ENCODE peak calls at places on chromosomes 3 and 15, in eight cellular contexts. One of them, this sample, is unnamed.

GRCh38 chr3:99714146-99714545 is 75.8 kb downstream of the COL8A1 start:
- DNase-seq in thyroid gland: no peak
- DNase-seq in mucosa of descending colon: no peak
- DNase-seq in fibroblast of mammary gland: peak
- DNase-seq in GM23338: no peak
- DNase-seq in HCT116: no peak
- DNase-seq in lower lobe of right lung: no peak
- DNase-seq in hepatocyte: peak
- DNase-seq in this sample: peak

GRCh38 chr3:52615178-52615577 is 70.5 kb downstream of the PBRM1 start:
- DNase-seq in GM23338: no peak
- DNase-seq in thyroid gland: no peak
- DNase-seq in mucosa of descending colon: no peak
- DNase-seq in HCT116: no peak
- DNase-seq in fibroblast of mammary gland: peak
- DNase-seq in lower lobe of right lung: no peak
- DNase-seq in hepatocyte: no peak
- DNase-seq in this sample: no peak

GRCh38 chr3:184345678-184346144 is 8.3 kb downstream of the FAM131A start:
- DNase-seq in mucosa of descending colon: peak
- DNase-seq in lower lobe of right lung: peak
- DNase-seq in hepatocyte: peak
- DNase-seq in fibroblast of mammary gland: peak
- DNase-seq in GM23338: peak
- DNase-seq in HCT116: peak
- DNase-seq in thyroid gland: peak
- DNase-seq in this sample: peak

GRCh38 chr3:31356941-31357340 is 175.8 kb upstream of the STT3B start:
- DNase-seq in GM23338: peak
- DNase-seq in mucosa of descending colon: no peak
- DNase-seq in hepatocyte: peak
- DNase-seq in lower lobe of right lung: peak
- DNase-seq in fibroblast of mammary gland: peak
- DNase-seq in HCT116: no peak
- DNase-seq in thyroid gland: peak
- DNase-seq in this sample: peak

GRCh38 chr15:63465104-63465503 is 39.3 kb upstream of the USP3 start:
- DNase-seq in lower lobe of right lung: no peak
- DNase-seq in thyroid gland: no peak
- DNase-seq in mucosa of descending colon: no peak
- DNase-seq in GM23338: no peak
- DNase-seq in HCT116: no peak
- DNase-seq in fibroblast of mammary gland: peak
- DNase-seq in hepatocyte: no peak
- DNase-seq in this sample: peak

GRCh38 chr3:185758912-185759311 is 65.9 kb downstream of the IGF2BP2 start:
- DNase-seq in HCT116: no peak
- DNase-seq in fibroblast of mammary gland: no peak
- DNase-seq in mucosa of descending colon: no peak
- DNase-seq in GM23338: no peak
- DNase-seq in hepatocyte: no peak
- DNase-seq in lower lobe of right lung: no peak
- DNase-seq in thyroid gland: no peak
- DNase-seq in this sample: no peak

GRCh38 chr3:161558256-161558655 is 61.6 kb downstream of the OTOL1 start:
- DNase-seq in hepatocyte: peak
- DNase-seq in thyroid gland: peak
- DNase-seq in GM23338: no peak
- DNase-seq in HCT116: no peak
- DNase-seq in mucosa of descending colon: no peak
- DNase-seq in fibroblast of mammary gland: peak
- DNase-seq in lower lobe of right lung: peak
- DNase-seq in this sample: no peak

GRCh38 chr3:167862104-167862785 is 126.7 kb downstream of the SERPINI1 start:
- DNase-seq in fibroblast of mammary gland: no peak
- DNase-seq in thyroid gland: no peak
- DNase-seq in GM23338: no peak
- DNase-seq in HCT116: no peak
- DNase-seq in lower lobe of right lung: no peak
- DNase-seq in mucosa of descending colon: no peak
- DNase-seq in hepatocyte: no peak
- DNase-seq in this sample: peak

DNA sequence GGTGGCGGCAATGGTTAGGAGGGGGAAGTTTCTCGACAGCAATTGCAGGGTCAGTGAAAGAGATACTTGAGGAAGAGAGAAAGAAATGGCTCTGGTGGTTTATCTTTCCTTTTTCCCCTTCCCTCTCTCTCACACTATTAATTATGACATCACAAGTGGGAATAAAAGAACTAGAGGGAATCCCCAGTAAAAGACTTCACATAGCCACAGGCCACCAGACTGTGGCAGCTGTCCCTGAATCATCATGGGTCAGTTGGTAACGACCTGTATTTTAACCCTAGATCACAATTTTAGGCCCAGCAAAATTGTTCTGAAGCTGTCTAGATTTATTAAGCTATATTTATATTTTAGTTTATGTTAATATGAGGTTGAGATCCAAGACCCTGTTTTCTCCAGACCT is 40.3 kb downstream of the MBNL1 start:
- DNase-seq in HCT116: no peak
- DNase-seq in hepatocyte: no peak
- DNase-seq in GM23338: no peak
- DNase-seq in mucosa of descending colon: no peak
- DNase-seq in fibroblast of mammary gland: no peak
- DNase-seq in thyroid gland: no peak
- DNase-seq in lower lobe of right lung: no peak
- DNase-seq in this sample: no peak
- H3K4me3 ChIP-seq in HCT116: no peak
- H3K4me3 ChIP-seq in hepatocyte: no peak
- H3K4me3 ChIP-seq in GM23338: no peak
- H3K4me3 ChIP-seq in mucosa of descending colon: no peak
- H3K4me3 ChIP-seq in fibroblast of mammary gland: no peak
- H3K4me3 ChIP-seq in thyroid gland: no peak
- H3K4me3 ChIP-seq in lower lobe of right lung: no peak
- H3K4me3 ChIP-seq in this sample: no peak

DNA sequence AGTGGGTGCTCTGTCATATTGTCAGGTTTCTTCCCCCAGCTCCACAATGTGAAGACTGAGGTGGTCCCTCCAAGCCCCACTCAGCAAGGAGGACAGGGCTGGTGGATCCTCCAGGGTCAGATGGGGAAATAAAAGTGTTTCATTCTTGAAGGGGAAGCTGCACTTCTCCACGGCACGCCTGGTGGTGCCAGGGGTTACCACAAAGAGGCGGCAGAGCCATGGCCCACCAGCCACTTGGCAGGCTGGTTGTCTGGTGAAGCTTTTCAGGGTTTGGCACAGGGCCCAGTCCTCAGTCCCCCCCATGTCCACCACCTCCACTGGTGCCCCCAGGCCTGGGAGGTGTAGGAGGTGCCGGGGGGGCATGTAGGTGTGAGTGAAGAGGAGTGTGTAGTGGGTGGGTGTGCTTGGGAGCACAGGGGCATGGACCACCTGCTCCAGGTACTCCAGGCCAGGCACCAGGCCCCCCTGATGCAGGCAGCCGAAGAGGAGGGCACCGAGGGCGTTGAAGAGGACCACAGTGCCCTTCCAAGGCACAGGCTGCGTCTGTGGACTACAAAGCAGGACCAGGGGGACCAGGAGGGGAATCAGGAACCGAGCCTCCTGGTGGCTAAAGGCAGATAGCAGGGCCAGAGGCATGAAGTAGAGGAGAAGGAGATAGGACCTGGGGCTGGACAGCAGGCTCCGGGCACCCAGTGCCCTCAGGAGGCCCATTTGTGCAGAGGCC is 5.0 kb upstream of the NCBP2 start:
- DNase-seq in thyroid gland: no peak
- DNase-seq in HCT116: no peak
- DNase-seq in mucosa of descending colon: no peak
- DNase-seq in fibroblast of mammary gland: no peak
- DNase-seq in GM23338: peak
- DNase-seq in lower lobe of right lung: no peak
- DNase-seq in hepatocyte: no peak
- DNase-seq in this sample: no peak
- TF ChIP-seq CTCF in thyroid gland: no peak
- TF ChIP-seq CTCF in HCT116: no peak
- TF ChIP-seq CTCF in mucosa of descending colon: no peak
- TF ChIP-seq CTCF in fibroblast of mammary gland: no peak
- TF ChIP-seq CTCF in GM23338: peak
- TF ChIP-seq CTCF in lower lobe of right lung: no peak
- TF ChIP-seq CTCF in hepatocyte: no peak
- TF ChIP-seq CTCF in this sample: peak

GRCh38 chr3:46893763-46894162 is 16.2 kb downstream of the PTH1R start:
- DNase-seq in mucosa of descending colon: no peak
- DNase-seq in thyroid gland: no peak
- DNase-seq in HCT116: no peak
- DNase-seq in GM23338: no peak
- DNase-seq in fibroblast of mammary gland: no peak
- DNase-seq in hepatocyte: no peak
- DNase-seq in lower lobe of right lung: peak
- DNase-seq in this sample: no peak

GRCh38 chr3:46891132-46891531 is 13.6 kb downstream of the PTH1R start:
- DNase-seq in hepatocyte: no peak
- DNase-seq in lower lobe of right lung: no peak
- DNase-seq in HCT116: no peak
- DNase-seq in fibroblast of mammary gland: no peak
- DNase-seq in mucosa of descending colon: no peak
- DNase-seq in thyroid gland: no peak
- DNase-seq in GM23338: no peak
- DNase-seq in this sample: no peak

GRCh38 chr3:46893146-46893748 is 15.7 kb downstream of the PTH1R start:
- DNase-seq in GM23338: peak
- DNase-seq in HCT116: no peak
- DNase-seq in lower lobe of right lung: peak
- DNase-seq in thyroid gland: no peak
- DNase-seq in fibroblast of mammary gland: no peak
- DNase-seq in hepatocyte: no peak
- DNase-seq in mucosa of descending colon: no peak
- DNase-seq in this sample: no peak

GRCh38 chr3:46894256-46894655 is 16.7 kb downstream of the PTH1R start:
- DNase-seq in HCT116: no peak
- DNase-seq in fibroblast of mammary gland: no peak
- DNase-seq in hepatocyte: no peak
- DNase-seq in GM23338: no peak
- DNase-seq in thyroid gland: no peak
- DNase-seq in mucosa of descending colon: no peak
- DNase-seq in lower lobe of right lung: peak
- DNase-seq in this sample: no peak

DNA sequence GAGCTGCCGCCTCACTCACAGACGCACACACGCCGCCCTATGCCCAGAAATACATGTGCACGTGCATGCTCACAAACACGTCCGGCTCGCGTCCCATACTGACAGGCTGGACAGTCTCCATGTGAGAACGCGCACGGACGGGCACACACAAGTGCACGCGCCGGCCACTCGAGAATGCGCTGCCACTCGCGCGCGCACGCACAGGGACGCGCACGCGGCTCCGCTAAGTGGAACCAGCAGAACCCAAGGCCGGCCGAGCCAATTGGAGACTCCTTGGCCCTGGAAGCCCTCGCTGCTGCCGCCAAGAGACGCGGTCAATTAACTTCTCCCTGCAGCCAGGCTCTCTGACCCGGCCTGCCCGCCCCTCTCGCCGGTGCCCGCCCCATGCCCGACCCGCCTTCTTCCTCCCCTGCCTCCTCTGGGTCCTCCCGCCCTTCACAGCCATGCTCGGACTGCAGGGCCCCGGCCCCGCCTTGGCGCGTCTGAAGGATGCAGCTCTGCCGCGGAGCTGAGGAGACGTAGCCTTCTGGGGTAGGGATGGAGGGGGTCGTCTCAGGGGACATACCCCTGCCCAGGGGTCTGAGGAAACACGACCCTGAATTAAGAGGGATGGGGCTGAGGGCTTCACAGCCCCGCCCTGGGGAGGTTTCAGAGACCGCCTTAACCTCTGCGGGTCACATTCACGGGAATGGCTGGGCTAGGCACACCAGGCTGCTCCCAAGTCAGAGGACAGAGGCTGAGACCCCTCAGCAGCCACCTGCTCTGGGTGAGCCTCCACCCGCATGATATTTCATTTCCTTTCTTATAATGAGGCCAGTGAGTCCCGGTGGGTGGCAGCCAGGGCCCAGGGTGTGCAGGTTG is 15.0 kb downstream of the PTH1R start:
- DNase-seq in HCT116: peak
- DNase-seq in mucosa of descending colon: peak
- DNase-seq in thyroid gland: peak
- DNase-seq in lower lobe of right lung: peak
- DNase-seq in GM23338: peak
- DNase-seq in fibroblast of mammary gland: peak
- DNase-seq in hepatocyte: peak
- DNase-seq in this sample: peak
- H3K4me3 ChIP-seq in HCT116: peak
- H3K4me3 ChIP-seq in mucosa of descending colon: no peak
- H3K4me3 ChIP-seq in thyroid gland: no peak
- H3K4me3 ChIP-seq in lower lobe of right lung: peak
- H3K4me3 ChIP-seq in GM23338: peak
- H3K4me3 ChIP-seq in fibroblast of mammary gland: peak
- H3K4me3 ChIP-seq in hepatocyte: no peak
- H3K4me3 ChIP-seq in this sample: peak

GRCh38 chr3:14301558-14301957 is 100.8 kb upstream of the SLC6A6 start:
- DNase-seq in HCT116: no peak
- DNase-seq in hepatocyte: peak
- DNase-seq in fibroblast of mammary gland: no peak
- DNase-seq in GM23338: peak
- DNase-seq in lower lobe of right lung: peak
- DNase-seq in mucosa of descending colon: no peak
- DNase-seq in thyroid gland: no peak
- DNase-seq in this sample: peak

GRCh38 chr3:14299767-14300166 is 102.6 kb upstream of the SLC6A6 start:
- DNase-seq in mucosa of descending colon: no peak
- DNase-seq in GM23338: no peak
- DNase-seq in HCT116: no peak
- DNase-seq in thyroid gland: no peak
- DNase-seq in fibroblast of mammary gland: no peak
- DNase-seq in hepatocyte: no peak
- DNase-seq in lower lobe of right lung: no peak
- DNase-seq in this sample: no peak

GRCh38 chr3:14298991-14299555 is 103.3 kb upstream of the SLC6A6 start:
- DNase-seq in hepatocyte: no peak
- DNase-seq in GM23338: no peak
- DNase-seq in lower lobe of right lung: no peak
- DNase-seq in thyroid gland: no peak
- DNase-seq in mucosa of descending colon: no peak
- DNase-seq in HCT116: no peak
- DNase-seq in fibroblast of mammary gland: no peak
- DNase-seq in this sample: no peak

GRCh38 chr3:14298442-14298841 is 104.0 kb upstream of the SLC6A6 start:
- DNase-seq in HCT116: no peak
- DNase-seq in thyroid gland: no peak
- DNase-seq in fibroblast of mammary gland: no peak
- DNase-seq in mucosa of descending colon: no peak
- DNase-seq in hepatocyte: no peak
- DNase-seq in GM23338: no peak
- DNase-seq in lower lobe of right lung: no peak
- DNase-seq in this sample: no peak

DNA sequence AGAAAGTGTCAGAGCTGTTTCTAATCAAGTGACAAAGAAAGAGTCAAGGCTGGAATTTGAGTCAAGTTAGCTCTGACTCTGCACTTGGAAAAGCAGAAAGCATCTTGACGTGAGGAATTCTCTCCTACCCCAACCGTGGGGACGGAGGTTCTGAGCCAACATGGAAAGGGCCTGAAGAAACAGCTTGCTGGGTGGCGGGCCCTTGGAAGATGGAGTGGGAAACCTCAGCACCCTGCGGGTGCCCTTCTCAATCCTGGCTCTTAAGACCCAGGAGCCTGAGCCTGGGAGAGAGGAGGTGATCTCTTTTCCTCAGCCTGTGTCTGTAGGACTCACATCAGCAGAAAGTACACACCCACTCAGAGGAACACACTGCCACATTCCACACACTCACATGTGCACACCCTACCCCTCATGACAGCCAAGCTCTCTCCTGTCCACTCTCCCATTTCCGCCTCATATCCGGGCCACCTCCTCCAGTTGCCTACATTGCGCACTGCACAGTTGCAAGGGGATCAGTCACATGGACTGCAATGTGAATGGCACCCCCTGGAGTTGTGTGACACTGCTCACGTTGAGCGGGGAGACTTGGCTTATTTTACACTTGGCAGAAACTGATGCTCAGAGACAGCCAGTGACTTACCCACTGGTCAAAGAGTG is 101.6 kb upstream of the SLC6A6 start:
- DNase-seq in hepatocyte: no peak
- DNase-seq in lower lobe of right lung: no peak
- DNase-seq in HCT116: no peak
- DNase-seq in GM23338: no peak
- DNase-seq in fibroblast of mammary gland: peak
- DNase-seq in mucosa of descending colon: no peak
- DNase-seq in thyroid gland: peak
- DNase-seq in this sample: no peak
- TF ChIP-seq CTCF in hepatocyte: no peak
- TF ChIP-seq CTCF in lower lobe of right lung: no peak
- TF ChIP-seq CTCF in HCT116: no peak
- TF ChIP-seq CTCF in GM23338: no peak
- TF ChIP-seq CTCF in fibroblast of mammary gland: no peak
- TF ChIP-seq CTCF in mucosa of descending colon: no peak
- TF ChIP-seq CTCF in thyroid gland: no peak
- TF ChIP-seq CTCF in this sample: no peak

This sample was measured in epithelial cell of esophagus.